ENCODE peak calls at places on chromosomes 11 and 22, in four cellular contexts. One of them, this sample, is unnamed.

GRCh38 chr11:34358258-34358665 is 452 bp upstream of the ABTB2 start:
- DNase-seq in K562: peak; percentile 74
- DNase-seq in HEK293T: peak; percentile 67
- DNase-seq in WTC11: peak; percentile 65
- DNase-seq in this sample: peak; percentile 75

GRCh38 chr11:19232910-19233503 is 7.7 kb downstream of the E2F8 start:
- DNase-seq in K562: no peak
- DNase-seq in HEK293T: no peak
- DNase-seq in WTC11: no peak
- DNase-seq in this sample: no peak

GRCh38 chr22:18966748-18967147 is 30.7 kb upstream of the PRODH start:
- DNase-seq in K562: no peak
- DNase-seq in HEK293T: no peak
- DNase-seq in WTC11: no peak
- DNase-seq in this sample: no peak

GRCh38 chr11:5737091-5737490 is 843 bp downstream of the OR56B1 start:
- DNase-seq in K562: no peak
- DNase-seq in HEK293T: no peak
- DNase-seq in WTC11: no peak
- DNase-seq in this sample: no peak

GRCh38 chr11:78921517-78921916 is 346.9 kb upstream of the NARS2 start:
- DNase-seq in K562: no peak
- DNase-seq in HEK293T: no peak
- DNase-seq in WTC11: no peak
- DNase-seq in this sample: no peak

GRCh38 chr11:135006800-135007199 is 594.8 kb upstream of the B3GAT1 start:
- DNase-seq in K562: no peak
- DNase-seq in HEK293T: no peak
- DNase-seq in WTC11: no peak
- DNase-seq in this sample: no peak

GRCh38 chr22:37485714-37486223 is 415 bp downstream of the MFNG start:
- DNase-seq in K562: no peak
- DNase-seq in HEK293T: no peak
- DNase-seq in WTC11: no peak
- DNase-seq in this sample: no peak

GRCh38 chr22:29112102-29112501 is 39.3 kb downstream of the KREMEN1 start:
- DNase-seq in K562: no peak
- DNase-seq in HEK293T: no peak
- DNase-seq in WTC11: no peak
- DNase-seq in this sample: no peak

GRCh38 chr11:126992804-126993111 is 7.8 kb downstream of the KIRREL3 start:
- DNase-seq in K562: no peak
- DNase-seq in HEK293T: no peak
- DNase-seq in WTC11: no peak
- DNase-seq in this sample: no peak
- TF ChIP-seq ELF4 in K562: no peak
- TF ChIP-seq ELF4 in HEK293T: no peak
- TF ChIP-seq ELF4 in WTC11: no peak
- TF ChIP-seq ELF4 in this sample: no peak

GRCh38 chr11:12769834-12770345 is 95.7 kb downstream of the TEAD1 start:
- DNase-seq in K562: no peak
- DNase-seq in HEK293T: no peak
- DNase-seq in WTC11: no peak
- DNase-seq in this sample: no peak

GRCh38 chr11:12767022-12767421 is 92.8 kb downstream of the TEAD1 start:
- DNase-seq in K562: no peak
- DNase-seq in HEK293T: no peak
- DNase-seq in WTC11: no peak
- DNase-seq in this sample: no peak

GRCh38 chr11:12770435-12770834 is 96.2 kb downstream of the TEAD1 start:
- DNase-seq in K562: no peak
- DNase-seq in HEK293T: no peak
- DNase-seq in WTC11: no peak
- DNase-seq in this sample: no peak

GRCh38 chr11:12767577-12767976 is 93.4 kb downstream of the TEAD1 start:
- DNase-seq in K562: no peak
- DNase-seq in HEK293T: no peak
- DNase-seq in WTC11: no peak
- DNase-seq in this sample: no peak

DNA sequence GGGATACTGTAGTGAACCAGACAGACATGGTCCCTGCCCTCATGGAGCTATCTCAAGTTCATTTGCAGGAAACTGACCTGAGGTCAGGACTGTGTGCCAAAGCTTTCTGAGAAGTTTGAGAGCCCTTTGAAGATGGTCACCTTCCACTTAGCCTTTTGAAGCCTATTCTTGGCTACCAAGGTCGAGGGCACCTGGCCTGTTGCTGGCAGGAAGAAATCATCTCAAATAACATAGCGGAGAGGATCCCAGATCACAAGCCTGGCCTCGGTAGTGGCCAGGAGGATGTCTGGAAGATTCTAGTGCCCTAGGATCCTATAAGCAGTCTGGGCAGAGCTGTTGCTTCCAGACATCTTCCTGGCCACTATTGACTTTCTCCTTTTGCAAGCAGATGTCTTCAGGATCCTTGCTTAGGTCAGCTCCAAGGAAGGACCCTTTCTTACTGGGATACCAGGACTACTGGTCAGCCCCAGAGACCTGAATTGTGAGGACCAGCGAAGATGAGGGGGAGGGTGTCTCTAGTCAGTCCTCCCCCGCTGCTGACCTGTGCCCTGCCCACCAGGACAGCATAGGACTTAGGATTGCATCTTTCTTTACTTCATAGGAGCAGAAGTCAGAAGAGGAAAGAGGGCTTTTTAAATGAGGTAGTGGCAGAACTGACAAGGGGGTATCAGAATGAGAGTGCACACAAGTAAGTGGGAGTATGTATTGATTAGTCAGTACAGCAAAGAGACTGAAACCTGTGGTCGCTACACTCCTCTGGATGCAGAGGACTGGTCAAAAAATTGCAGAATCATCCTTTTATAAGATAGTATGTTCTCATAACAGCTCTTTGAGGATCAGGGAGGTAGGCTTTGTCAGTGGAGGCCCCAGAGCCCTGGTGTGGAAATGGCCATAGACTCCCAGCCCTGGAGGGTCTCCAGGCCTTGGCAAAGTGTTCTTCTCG is 94.8 kb downstream of the TEAD1 start:
- DNase-seq in K562: peak; percentile 27
- DNase-seq in HEK293T: no peak
- DNase-seq in WTC11: no peak
- DNase-seq in this sample: no peak
- TF ChIP-seq ELF4 in K562: no peak
- TF ChIP-seq ELF4 in HEK293T: no peak
- TF ChIP-seq ELF4 in WTC11: no peak
- TF ChIP-seq ELF4 in this sample: no peak

GRCh38 chr11:23897453-23898289 is 599.2 kb upstream of the LUZP2 start:
- DNase-seq in K562: no peak
- DNase-seq in HEK293T: no peak
- DNase-seq in WTC11: no peak
- DNase-seq in this sample: no peak

DNA sequence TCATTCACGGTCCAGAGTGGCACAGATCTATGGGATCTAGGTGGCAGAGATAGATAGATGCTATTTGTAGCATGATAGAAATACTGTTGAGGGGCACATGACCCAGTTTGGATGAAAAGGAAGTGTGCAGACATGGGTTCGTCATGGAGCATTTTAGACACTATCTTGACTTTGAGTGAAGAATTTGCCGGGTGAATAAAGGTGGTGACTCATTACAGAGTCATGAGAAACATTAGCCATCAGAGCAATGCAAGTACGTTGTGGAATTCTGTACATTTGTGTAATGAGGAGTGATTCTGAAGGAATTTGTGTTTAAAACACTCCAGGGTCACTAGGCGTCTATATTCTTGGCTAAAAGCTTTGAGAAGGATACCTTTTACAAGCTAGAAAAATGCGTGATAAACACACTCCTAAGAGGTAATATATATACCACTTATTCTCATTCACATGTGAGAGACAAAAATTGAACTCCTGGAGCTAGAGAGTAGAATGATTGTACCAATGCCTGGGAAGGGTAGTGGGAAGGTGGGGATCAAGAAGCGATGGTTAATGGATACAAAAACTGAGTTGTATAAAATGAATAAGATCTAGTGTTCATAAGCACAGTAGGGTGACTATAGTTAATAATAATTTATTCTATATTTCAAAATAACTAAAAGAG is 593.7 kb upstream of the LUZP2 start:
- DNase-seq in K562: no peak
- DNase-seq in HEK293T: no peak
- DNase-seq in WTC11: no peak
- DNase-seq in this sample: peak; percentile 4
- TF ChIP-seq ELF4 in K562: no peak
- TF ChIP-seq ELF4 in HEK293T: no peak
- TF ChIP-seq ELF4 in WTC11: no peak
- TF ChIP-seq ELF4 in this sample: no peak

DNA sequence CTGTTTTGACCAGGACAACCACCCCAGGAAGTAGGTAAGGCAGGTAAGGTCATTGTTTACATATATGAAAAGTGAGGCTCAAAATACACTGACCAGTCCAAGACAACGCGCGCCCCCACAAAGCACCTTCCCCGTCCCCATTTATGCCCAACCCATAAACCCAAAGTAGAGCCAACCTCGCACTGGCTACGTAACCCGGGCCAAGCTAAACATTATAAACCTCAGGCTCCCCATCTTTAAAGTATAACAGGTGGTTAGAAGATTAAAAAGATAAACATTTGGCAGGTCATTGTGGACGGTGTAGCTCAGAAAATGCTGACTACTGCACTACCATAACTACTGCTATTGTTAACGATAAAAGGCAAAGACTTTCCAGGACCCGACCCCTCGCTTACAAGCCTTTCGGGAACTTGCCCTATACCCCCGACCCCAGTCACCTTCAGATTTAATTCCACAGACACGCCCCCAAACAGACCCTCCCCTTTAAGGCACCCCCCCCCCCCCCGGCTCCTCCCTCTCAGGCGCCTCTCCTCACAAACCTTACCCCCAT is 491 bp downstream of the NUMA1 start:
- DNase-seq in K562: peak; percentile 76
- DNase-seq in HEK293T: no peak
- DNase-seq in WTC11: no peak
- DNase-seq in this sample: no peak
- TF ChIP-seq ELF4 in K562: no peak
- TF ChIP-seq ELF4 in HEK293T: no peak
- TF ChIP-seq ELF4 in WTC11: no peak
- TF ChIP-seq ELF4 in this sample: no peak

GRCh38 chr11:80872116-80872728 is 1431.4 kb upstream of the TENM4 start:
- DNase-seq in K562: no peak
- DNase-seq in HEK293T: no peak
- DNase-seq in WTC11: no peak
- DNase-seq in this sample: no peak

DNA sequence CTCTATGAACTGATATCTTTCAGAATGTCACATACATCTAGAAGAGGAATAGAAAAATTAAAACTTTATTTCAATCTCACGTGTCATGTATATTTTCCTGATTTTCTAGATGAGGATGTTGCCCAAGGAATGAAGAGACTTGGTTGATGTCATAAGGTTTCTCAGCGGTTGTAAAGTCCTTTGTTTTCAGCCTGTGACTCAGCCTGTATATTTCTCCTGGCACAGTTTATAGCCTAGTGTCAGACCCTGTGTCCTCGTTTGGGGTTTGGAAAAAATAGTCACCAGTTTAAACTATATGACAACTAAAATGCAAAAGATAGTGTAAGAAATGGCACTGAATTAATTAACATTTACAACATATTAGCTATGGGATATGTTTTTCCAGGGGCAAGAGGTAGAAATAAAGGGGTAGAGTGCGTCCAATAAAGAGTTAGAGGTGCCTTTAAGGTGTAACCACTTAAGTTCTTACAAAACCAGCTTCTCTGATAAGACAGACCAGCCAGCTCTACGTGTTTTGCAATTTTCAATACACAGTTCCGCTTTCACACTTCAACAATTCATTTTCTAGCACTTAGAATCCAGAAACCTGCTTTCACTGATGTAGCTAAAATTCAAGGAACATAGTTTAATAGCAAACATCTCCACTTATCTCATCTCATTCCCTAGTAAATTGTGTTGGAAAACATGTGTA is 1432.6 kb upstream of the TENM4 start:
- DNase-seq in K562: no peak
- DNase-seq in HEK293T: no peak
- DNase-seq in WTC11: no peak
- DNase-seq in this sample: no peak
- TF ChIP-seq ELF4 in K562: no peak
- TF ChIP-seq ELF4 in HEK293T: no peak
- TF ChIP-seq ELF4 in WTC11: no peak
- TF ChIP-seq ELF4 in this sample: no peak

This sample was measured in HepG2.